ENCODE peak calls at places on chromosomes 1 and 21, in seven cellular contexts. H is testis, R is fibroblast of lung, A is OCI-LY7, U is AG10803, Y is epithelial cell of esophagus, M is stomach. P is an unnamed sample.

GRCh38 chr1:78284354-78284753 is 206.4 kb upstream of the PTGFR start:
- DNase-seq in U (peak), M (no peak), R (no peak), H (no peak), Y (no peak), A (no peak), P (no peak)

GRCh38 chr1:38941527-38942019 is at the start of gene RHBDL2:
- DNase-seq in A (no peak), Y (peak), U (peak), H (peak), R (peak), M (peak), P (peak)

GRCh38 chr1:157595356-157595755 is 2.5 kb downstream of the FCRL4 start:
- DNase-seq in A (peak), R (no peak), M (no peak), U (no peak), H (no peak), Y (no peak), P (no peak)

GRCh38 chr1:186175588-186175987 is 199.5 kb downstream of the TPR start:
- DNase-seq in U (peak), M (no peak), R (peak), A (no peak), H (no peak), Y (peak), P (peak)

GRCh38 chr1:52571783-52572182 is 18.9 kb upstream of the TUT4 start:
- DNase-seq in Y (no peak), M (no peak), R (peak), H (peak), A (peak), U (peak), P (peak)

GRCh38 chr1:95396557-95396956 is 162.5 kb downstream of the RWDD3 start:
- DNase-seq in Y (no peak), A (no peak), M (no peak), H (no peak), U (no peak), R (no peak), P (no peak)

GRCh38 chr1:154764773-154765172 is 105.3 kb downstream of the KCNN3 start:
- DNase-seq in A (no peak), Y (no peak), U (no peak), H (no peak), R (no peak), M (no peak), P (no peak)

GRCh38 chr1:89540406-89540970 is 15.9 kb downstream of the LRRC8B start:
- DNase-seq in A (no peak), U (no peak), Y (no peak), M (no peak), H (peak), R (no peak), P (no peak)

GRCh38 chr1:60914982-60915381 is 167.4 kb upstream of the NFIA start:
- DNase-seq in A (no peak), R (no peak), M (no peak), Y (no peak), H (no peak), U (no peak), P (no peak)

GRCh38 chr1:27145934-27146354 is 9.0 kb downstream of the SLC9A1 start:
- DNase-seq in U (peak), Y (peak), H (peak), R (peak), M (no peak), A (no peak), P (peak)

GRCh38 chr1:23865543-23865930 is 2.6 kb downstream of the FUCA1 start:
- DNase-seq in U (peak), R (peak), A (no peak), Y (peak), M (peak), H (no peak), P (peak)

GRCh38 chr21:45105906-45106485 is 31.6 kb downstream of the ADARB1 start:
- DNase-seq in A (no peak), Y (no peak), H (no peak), R (no peak), M (no peak), U (no peak), P (no peak)

GRCh38 chr1:10019561-10019960 is 13.2 kb upstream of the UBE4B start:
- DNase-seq in U (no peak), M (no peak), Y (no peak), H (no peak), R (no peak), A (no peak), P (no peak)

GRCh38 chr1:181153634-181153961 is 65.1 kb downstream of the IER5 start:
- DNase-seq in U (no peak), H (no peak), R (no peak), Y (no peak), A (no peak), M (no peak), P (no peak)

GRCh38 chr1:212288614-212289013 is 3.4 kb downstream of the PPP2R5A start:
- DNase-seq in Y (peak), U (peak), A (no peak), M (no peak), H (no peak), R (peak), P (peak)

GRCh38 chr1:84742653-84743052 is 52.4 kb upstream of the SSX2IP start:
- DNase-seq in R (no peak), H (no peak), U (no peak), A (no peak), Y (no peak), M (no peak), P (peak)

GRCh38 chr1:220462756-220463155 is 65.2 kb upstream of the MARK1 start:
- DNase-seq in Y (peak), M (no peak), A (no peak), U (no peak), R (no peak), H (no peak), P (no peak)
- TF ChIP-seq CTCF in Y (no peak), M (no peak), A (no peak), U (no peak), R (no peak), H (no peak), P (no peak)

GRCh38 chr1:111030590-111030989 is 66.9 kb upstream of the LRIF1 start:
- DNase-seq in Y (peak), M (peak), A (peak), R (peak), H (peak), U (peak), P (peak)
- H3K4me3 ChIP-seq in Y (no peak), M (no peak), A (no peak), R (no peak), H (no peak), U (no peak), P (no peak)

GRCh38 chr21:40846566-40847411 is at the start of gene DSCAM:
- DNase-seq in A (no peak), R (no peak), H (peak), U (no peak), Y (peak), M (no peak), P (no peak)

GRCh38 chr21:40851749-40852148 is 4.8 kb upstream of the DSCAM start:
- DNase-seq in Y (no peak), R (no peak), M (no peak), H (no peak), A (no peak), U (no peak), P (no peak)

GRCh38 chr21:40847956-40848355 is 998 bp upstream of the DSCAM start:
- DNase-seq in M (no peak), H (no peak), U (no peak), R (no peak), A (no peak), Y (no peak), P (no peak)

GRCh38 chr21:40852563-40852962 is 5.6 kb upstream of the DSCAM start:
- DNase-seq in M (no peak), A (no peak), Y (no peak), U (no peak), R (no peak), H (no peak), P (no peak)

DNA sequence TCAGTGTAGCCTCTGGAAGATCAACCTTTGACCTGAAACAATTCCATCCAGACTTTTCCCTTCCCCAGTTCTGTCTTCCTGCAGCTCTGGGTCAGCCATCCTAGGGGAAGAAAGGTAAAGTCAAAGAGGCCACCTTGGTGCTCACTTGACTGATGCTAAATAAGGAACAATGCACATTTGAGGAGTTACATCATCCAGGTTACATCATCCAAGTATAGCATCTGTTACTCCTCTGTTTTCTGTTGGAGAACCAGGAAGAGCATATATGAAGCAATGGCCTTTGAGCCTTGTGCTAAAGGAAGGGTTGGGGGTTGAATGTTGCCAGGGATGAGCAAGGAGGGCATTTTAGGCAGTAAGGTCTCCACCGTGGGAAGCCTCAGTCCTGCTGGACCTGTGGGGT is 3.1 kb upstream of the DSCAM start:
- DNase-seq in H (no peak), A (no peak), Y (peak), M (no peak), U (no peak), R (no peak), P (no peak)
- TF ChIP-seq CTCF in H (no peak), A (no peak), Y (no peak), M (no peak), U (no peak), R (no peak), P (no peak)

GRCh38 chr21:37712204-37712934 is 203.9 kb downstream of the KCNJ6 start:
- DNase-seq in Y (peak), R (peak), M (peak), U (peak), A (peak), H (peak), P (peak)

GRCh38 chr21:37710555-37711293 is 205.5 kb downstream of the KCNJ6 start:
- DNase-seq in R (peak), Y (no peak), U (peak), H (no peak), A (no peak), M (no peak), P (peak)

DNA sequence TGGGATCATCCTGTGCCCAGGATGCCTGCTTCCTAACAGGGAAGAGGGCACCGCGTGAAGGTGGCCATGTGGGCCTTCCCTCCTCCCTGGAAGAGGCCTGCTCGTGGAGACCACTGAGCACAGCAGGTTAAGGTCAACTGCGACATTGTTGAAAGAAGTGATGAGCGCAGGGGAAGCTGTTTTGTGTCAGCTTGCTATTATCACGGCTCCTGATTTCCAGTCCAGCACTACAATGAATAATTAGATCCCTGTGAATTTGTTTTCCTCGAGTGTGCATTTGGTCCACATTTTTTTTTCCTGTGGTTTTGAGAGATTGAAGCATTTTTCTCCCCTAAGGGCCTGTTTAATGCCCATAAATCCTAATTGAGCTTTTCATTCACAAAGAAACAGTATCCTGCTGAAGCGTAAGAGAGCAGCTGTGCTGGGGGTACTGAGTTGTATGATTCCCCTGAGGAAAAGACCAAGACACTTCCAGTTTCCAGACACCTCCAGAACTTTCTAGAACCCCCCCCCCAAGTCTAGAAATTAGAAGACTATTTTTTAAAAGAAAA is 204.9 kb downstream of the KCNJ6 start:
- DNase-seq in H (no peak), U (no peak), M (no peak), A (no peak), R (no peak), Y (no peak), P (no peak)
- H3K4me3 ChIP-seq in H (no peak), U (no peak), M (no peak), A (no peak), R (no peak), Y (no peak), P (no peak)

GRCh38 chr1:193104906-193105820 is at the start of gene GLRX2:
- DNase-seq in H (peak), U (peak), Y (peak), A (peak), M (peak), R (peak), P (peak)
- TF ChIP-seq CTCF in H (no peak), U (no peak), Y (no peak), A (peak), M (no peak), R (no peak), P (no peak)

GRCh38 chr1:229352975-229353374 is 10.1 kb upstream of the CCSAP start:
- DNase-seq in H (no peak), A (no peak), M (no peak), Y (no peak), R (no peak), U (no peak), P (no peak)
- H3K4me3 ChIP-seq in H (no peak), A (no peak), M (no peak), Y (no peak), R (no peak), U (no peak), P (no peak)

GRCh38 chr1:20903452-20903851 is 116.3 kb upstream of the HP1BP3 start:
- DNase-seq in U (no peak), M (no peak), R (no peak), A (no peak), Y (peak), H (no peak), P (no peak)

GRCh38 chr1:20896824-20897223 is 109.7 kb upstream of the HP1BP3 start:
- DNase-seq in H (no peak), R (peak), U (peak), Y (peak), M (no peak), A (no peak), P (no peak)

GRCh38 chr1:20899154-20899972 is 112.3 kb upstream of the HP1BP3 start:
- DNase-seq in U (no peak), A (no peak), Y (peak), R (no peak), H (no peak), M (no peak), P (no peak)

GRCh38 chr1:20900056-20900455 is 112.9 kb upstream of the HP1BP3 start:
- DNase-seq in M (no peak), R (no peak), H (no peak), Y (no peak), A (no peak), U (no peak), P (no peak)
- TF ChIP-seq CTCF in M (no peak), R (no peak), H (no peak), Y (no peak), A (no peak), U (no peak), P (no peak)

GRCh38 chr1:59759156-59759925 is 55.4 kb upstream of the HOOK1 start:
- DNase-seq in Y (peak), A (peak), H (peak), R (peak), M (peak), U (peak), P (peak)
- H3K4me3 ChIP-seq in Y (no peak), A (peak), H (no peak), R (no peak), M (peak), U (peak), P (no peak)

GRCh38 chr1:54227836-54228435 is 28.0 kb downstream of the MRPL37 start:
- DNase-seq in H (no peak), Y (no peak), M (no peak), R (no peak), A (no peak), U (peak), P (no peak)
- TF ChIP-seq CTCF in H (no peak), Y (no peak), M (no peak), R (no peak), A (no peak), U (no peak), P (no peak)

P was measured in foreskin fibroblast.